ENCODE peak calls at places on chromosomes 12 and 14, in seven cellular contexts. One of them, this sample, is unnamed.

GRCh38 chr12:121925361-121925725 is 7.0 kb downstream of the CFAP251 start:
- DNase-seq in H9: no peak
- DNase-seq in neuronal stem cell: no peak
- DNase-seq in mesenchymal stem cell: peak
- DNase-seq in mesendoderm: no peak
- DNase-seq in H1: no peak
- DNase-seq in IMR-90: peak
- DNase-seq in this sample: peak

GRCh38 chr14:54622189-54622958 is 55.4 kb downstream of the SAMD4A start:
- DNase-seq in IMR-90: no peak
- DNase-seq in mesendoderm: no peak
- DNase-seq in H1: no peak
- DNase-seq in H9: no peak
- DNase-seq in neuronal stem cell: no peak
- DNase-seq in mesenchymal stem cell: no peak
- DNase-seq in this sample: no peak

GRCh38 chr12:66352197-66352596 is 49.9 kb downstream of the HELB start:
- DNase-seq in neuronal stem cell: no peak
- DNase-seq in H1: peak
- DNase-seq in mesenchymal stem cell: peak
- DNase-seq in H9: peak
- DNase-seq in IMR-90: peak
- DNase-seq in mesendoderm: peak
- DNase-seq in this sample: peak

GRCh38 chr14:33765251-33765650 is 185.6 kb downstream of the EGLN3 start:
- DNase-seq in H9: peak
- DNase-seq in H1: no peak
- DNase-seq in neuronal stem cell: peak
- DNase-seq in mesenchymal stem cell: peak
- DNase-seq in IMR-90: no peak
- DNase-seq in mesendoderm: peak
- DNase-seq in this sample: peak

GRCh38 chr14:62443796-62444195 is 601.5 kb downstream of the KCNH5 start:
- DNase-seq in neuronal stem cell: no peak
- DNase-seq in IMR-90: peak
- DNase-seq in H9: no peak
- DNase-seq in H1: no peak
- DNase-seq in mesenchymal stem cell: peak
- DNase-seq in mesendoderm: peak
- DNase-seq in this sample: peak

GRCh38 chr12:132046561-132046960 is 96.8 kb downstream of the EP400 start:
- DNase-seq in H1: no peak
- DNase-seq in IMR-90: peak
- DNase-seq in mesenchymal stem cell: peak
- DNase-seq in neuronal stem cell: no peak
- DNase-seq in mesendoderm: peak
- DNase-seq in H9: no peak
- DNase-seq in this sample: no peak

GRCh38 chr14:29548948-29549370 is 378.7 kb downstream of the PRKD1 start:
- DNase-seq in mesendoderm: peak
- DNase-seq in H1: no peak
- DNase-seq in mesenchymal stem cell: peak
- DNase-seq in H9: no peak
- DNase-seq in neuronal stem cell: peak
- DNase-seq in IMR-90: peak
- DNase-seq in this sample: peak

GRCh38 chr12:126389215-126389841 is 1324.1 kb downstream of the AACS start:
- DNase-seq in mesendoderm: no peak
- DNase-seq in neuronal stem cell: no peak
- DNase-seq in H1: no peak
- DNase-seq in mesenchymal stem cell: no peak
- DNase-seq in H9: no peak
- DNase-seq in IMR-90: no peak
- DNase-seq in this sample: peak

GRCh38 chr12:14410177-14410576 is 44.7 kb downstream of the ATF7IP start:
- DNase-seq in H9: no peak
- DNase-seq in IMR-90: no peak
- DNase-seq in neuronal stem cell: no peak
- DNase-seq in mesenchymal stem cell: no peak
- DNase-seq in H1: no peak
- DNase-seq in mesendoderm: no peak
- DNase-seq in this sample: peak

GRCh38 chr12:53927220-53928029 is 11.2 kb upstream of the HOXC13 start:
- DNase-seq in IMR-90: no peak
- DNase-seq in H1: no peak
- DNase-seq in H9: peak
- DNase-seq in mesenchymal stem cell: no peak
- DNase-seq in neuronal stem cell: no peak
- DNase-seq in mesendoderm: no peak
- DNase-seq in this sample: no peak

GRCh38 chr12:162467-163307 is 51.3 kb downstream of the SLC6A12 start:
- DNase-seq in H9: peak
- DNase-seq in IMR-90: no peak
- DNase-seq in mesenchymal stem cell: no peak
- DNase-seq in H1: no peak
- DNase-seq in neuronal stem cell: peak
- DNase-seq in mesendoderm: no peak
- DNase-seq in this sample: no peak

GRCh38 chr12:67475725-67476124 is 172.8 kb upstream of the DYRK2 start:
- DNase-seq in H9: no peak
- DNase-seq in H1: no peak
- DNase-seq in mesendoderm: no peak
- DNase-seq in mesenchymal stem cell: no peak
- DNase-seq in IMR-90: no peak
- DNase-seq in neuronal stem cell: no peak
- DNase-seq in this sample: no peak

GRCh38 chr12:131159660-131160059 is 206.0 kb downstream of the ADGRD1 start:
- DNase-seq in mesendoderm: peak
- DNase-seq in IMR-90: no peak
- DNase-seq in H9: peak
- DNase-seq in mesenchymal stem cell: no peak
- DNase-seq in neuronal stem cell: no peak
- DNase-seq in H1: peak
- DNase-seq in this sample: no peak

GRCh38 chr14:59187802-59188460 is 536 bp upstream of the DAAM1 start:
- DNase-seq in mesendoderm: peak
- DNase-seq in H1: no peak
- DNase-seq in IMR-90: no peak
- DNase-seq in H9: no peak
- DNase-seq in neuronal stem cell: no peak
- DNase-seq in mesenchymal stem cell: no peak
- DNase-seq in this sample: peak

GRCh38 chr12:1908758-1909157 is 9.7 kb downstream of the CACNA2D4 start:
- DNase-seq in mesendoderm: no peak
- DNase-seq in IMR-90: no peak
- DNase-seq in neuronal stem cell: no peak
- DNase-seq in H1: no peak
- DNase-seq in H9: peak
- DNase-seq in mesenchymal stem cell: no peak
- DNase-seq in this sample: no peak

DNA sequence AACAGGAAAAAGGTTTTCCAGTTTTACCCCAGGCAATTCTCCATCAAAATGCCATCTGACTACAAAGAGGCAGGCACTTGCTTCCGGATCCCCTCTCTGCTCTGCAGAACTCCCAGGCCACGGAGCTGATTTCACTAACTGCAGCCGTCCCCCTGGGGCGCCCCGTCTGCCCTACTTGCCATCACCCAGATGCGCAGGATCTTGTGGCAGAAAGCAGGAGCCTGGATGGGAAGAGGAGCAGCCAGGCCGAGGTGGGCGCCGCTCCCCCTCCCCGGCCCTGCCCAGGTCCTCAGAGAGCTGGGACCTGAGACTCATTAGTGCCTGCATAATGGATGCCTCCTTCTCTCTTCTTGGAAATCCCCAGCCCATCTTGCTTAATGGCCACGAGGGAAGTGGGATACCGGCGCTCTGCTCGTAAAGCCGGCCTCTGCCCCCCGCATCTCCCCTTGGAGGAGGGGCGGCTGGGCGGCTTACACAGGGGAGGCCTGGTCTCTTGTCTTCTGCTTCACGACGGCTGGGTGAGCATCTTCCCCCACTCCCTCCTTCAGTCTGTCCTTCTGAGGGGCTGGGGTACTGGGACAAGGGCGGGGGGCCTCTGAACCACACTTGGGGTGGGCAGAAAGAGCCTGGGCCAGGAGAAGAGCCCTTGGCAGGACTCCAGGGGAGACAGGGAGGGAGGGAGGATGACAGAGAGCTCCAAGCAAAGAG is 19.6 kb upstream of the EML1 start:
- DNase-seq in IMR-90: no peak
- DNase-seq in H1: no peak
- DNase-seq in mesenchymal stem cell: no peak
- DNase-seq in mesendoderm: peak
- DNase-seq in H9: no peak
- DNase-seq in neuronal stem cell: no peak
- DNase-seq in this sample: no peak
- H2BK120ac ChIP-seq in IMR-90: no peak
- H2BK120ac ChIP-seq in H1: no peak
- H2BK120ac ChIP-seq in mesenchymal stem cell: no peak
- H2BK120ac ChIP-seq in mesendoderm: no peak
- H2BK120ac ChIP-seq in H9: no peak
- H2BK120ac ChIP-seq in neuronal stem cell: peak
- H2BK120ac ChIP-seq in this sample: no peak

DNA sequence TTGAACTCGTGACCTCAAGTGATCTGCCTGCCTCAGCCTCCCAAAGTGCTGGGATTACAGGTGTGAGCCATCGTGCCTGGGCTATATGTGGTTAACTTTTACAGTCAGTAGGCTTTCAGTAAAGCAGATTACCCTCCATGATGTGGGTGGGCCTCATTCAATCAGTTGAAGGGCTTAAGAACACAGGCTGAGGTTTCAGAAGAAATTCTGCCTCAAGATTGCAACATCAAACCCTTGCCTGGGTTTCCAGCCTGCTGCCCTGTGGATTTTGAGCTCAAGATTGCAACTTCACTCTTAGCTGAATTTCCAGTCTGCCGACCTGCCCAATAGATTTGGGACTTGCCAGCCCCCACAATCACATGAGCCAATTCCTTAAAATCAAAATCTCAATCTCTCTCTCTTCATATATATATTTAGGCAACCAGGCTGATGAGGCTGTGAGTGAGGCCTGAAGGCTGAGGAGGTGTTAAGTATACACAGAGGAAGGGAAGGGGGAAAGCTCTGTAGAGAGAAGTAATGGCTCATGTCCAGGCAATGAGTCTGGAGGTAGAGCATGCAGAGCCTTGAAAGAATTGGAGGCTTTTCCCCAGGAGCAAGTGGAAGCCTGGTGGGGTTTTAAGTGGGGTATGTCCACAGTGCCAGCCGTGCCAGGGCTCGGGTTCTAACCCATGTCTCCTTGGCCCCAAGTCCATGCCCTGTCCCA is 33.3 kb upstream of the ACTN1 start:
- DNase-seq in mesendoderm: no peak
- DNase-seq in H9: no peak
- DNase-seq in IMR-90: peak
- DNase-seq in H1: no peak
- DNase-seq in mesenchymal stem cell: peak
- DNase-seq in neuronal stem cell: no peak
- DNase-seq in this sample: no peak
- H2BK120ac ChIP-seq in mesendoderm: no peak
- H2BK120ac ChIP-seq in H9: no peak
- H2BK120ac ChIP-seq in IMR-90: peak
- H2BK120ac ChIP-seq in H1: no peak
- H2BK120ac ChIP-seq in mesenchymal stem cell: no peak
- H2BK120ac ChIP-seq in neuronal stem cell: no peak
- H2BK120ac ChIP-seq in this sample: no peak

GRCh38 chr14:100673085-100673806 is 53.4 kb upstream of the DLK1 start:
- DNase-seq in H9: peak
- DNase-seq in H1: peak
- DNase-seq in mesenchymal stem cell: no peak
- DNase-seq in neuronal stem cell: no peak
- DNase-seq in mesendoderm: peak
- DNase-seq in IMR-90: no peak
- DNase-seq in this sample: no peak

GRCh38 chr14:100675664-100676063 is 51.0 kb upstream of the DLK1 start:
- DNase-seq in mesendoderm: no peak
- DNase-seq in H1: no peak
- DNase-seq in mesenchymal stem cell: no peak
- DNase-seq in neuronal stem cell: no peak
- DNase-seq in IMR-90: no peak
- DNase-seq in H9: no peak
- DNase-seq in this sample: no peak

GRCh38 chr14:100674897-100675618 is 51.6 kb upstream of the DLK1 start:
- DNase-seq in IMR-90: no peak
- DNase-seq in H1: no peak
- DNase-seq in mesenchymal stem cell: no peak
- DNase-seq in H9: no peak
- DNase-seq in mesendoderm: no peak
- DNase-seq in neuronal stem cell: no peak
- DNase-seq in this sample: no peak

GRCh38 chr14:100673807-100674154 is 52.9 kb upstream of the DLK1 start:
- DNase-seq in H1: no peak
- DNase-seq in neuronal stem cell: no peak
- DNase-seq in IMR-90: no peak
- DNase-seq in mesenchymal stem cell: no peak
- DNase-seq in mesendoderm: no peak
- DNase-seq in H9: no peak
- DNase-seq in this sample: no peak

GRCh38 chr14:100674428-100674827 is 52.3 kb upstream of the DLK1 start:
- DNase-seq in mesenchymal stem cell: no peak
- DNase-seq in IMR-90: no peak
- DNase-seq in H9: no peak
- DNase-seq in mesendoderm: no peak
- DNase-seq in neuronal stem cell: no peak
- DNase-seq in H1: no peak
- DNase-seq in this sample: no peak
- H2BK120ac ChIP-seq in mesenchymal stem cell: no peak
- H2BK120ac ChIP-seq in IMR-90: no peak
- H2BK120ac ChIP-seq in H9: no peak
- H2BK120ac ChIP-seq in mesendoderm: no peak
- H2BK120ac ChIP-seq in neuronal stem cell: peak
- H2BK120ac ChIP-seq in H1: no peak
- H2BK120ac ChIP-seq in this sample: no peak

GRCh38 chr14:97832734-97833133 is 1035.6 kb downstream of the VRK1 start:
- DNase-seq in H9: no peak
- DNase-seq in mesenchymal stem cell: no peak
- DNase-seq in mesendoderm: no peak
- DNase-seq in neuronal stem cell: no peak
- DNase-seq in IMR-90: no peak
- DNase-seq in H1: no peak
- DNase-seq in this sample: no peak

GRCh38 chr14:97833291-97833690 is 1036.1 kb downstream of the VRK1 start:
- DNase-seq in mesenchymal stem cell: no peak
- DNase-seq in IMR-90: no peak
- DNase-seq in H9: no peak
- DNase-seq in neuronal stem cell: no peak
- DNase-seq in mesendoderm: no peak
- DNase-seq in H1: no peak
- DNase-seq in this sample: no peak

GRCh38 chr14:97824218-97824617 is 1027.0 kb downstream of the VRK1 start:
- DNase-seq in IMR-90: no peak
- DNase-seq in neuronal stem cell: no peak
- DNase-seq in mesendoderm: no peak
- DNase-seq in mesenchymal stem cell: no peak
- DNase-seq in H1: no peak
- DNase-seq in H9: no peak
- DNase-seq in this sample: no peak

DNA sequence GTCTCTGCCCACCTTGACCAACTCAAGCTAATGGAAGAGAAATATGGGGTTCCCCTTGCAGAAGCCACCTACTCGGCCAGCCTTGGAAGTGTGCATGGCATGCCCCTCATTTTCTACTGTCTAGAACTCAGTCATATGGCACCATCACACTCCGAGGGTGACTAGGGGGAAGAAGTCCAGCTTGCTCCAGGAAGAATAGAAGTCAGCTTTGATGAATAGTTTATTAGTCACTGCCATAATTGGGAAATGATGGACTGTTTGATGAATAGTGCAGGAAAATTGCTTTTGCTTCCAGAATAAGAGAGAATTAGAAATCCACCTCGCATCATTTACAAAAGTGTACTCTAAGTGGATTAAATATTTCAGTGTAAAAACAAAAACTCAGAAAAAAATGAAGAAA is 1030.6 kb downstream of the VRK1 start:
- DNase-seq in H9: no peak
- DNase-seq in IMR-90: no peak
- DNase-seq in mesenchymal stem cell: no peak
- DNase-seq in neuronal stem cell: no peak
- DNase-seq in mesendoderm: no peak
- DNase-seq in H1: no peak
- DNase-seq in this sample: no peak
- H2BK120ac ChIP-seq in H9: no peak
- H2BK120ac ChIP-seq in IMR-90: no peak
- H2BK120ac ChIP-seq in mesenchymal stem cell: no peak
- H2BK120ac ChIP-seq in neuronal stem cell: no peak
- H2BK120ac ChIP-seq in mesendoderm: no peak
- H2BK120ac ChIP-seq in H1: no peak
- H2BK120ac ChIP-seq in this sample: no peak